ENCODE peak calls at places on chromosomes 16 and 17, in six cellular contexts. H is H1, J is IMR-90, T is trophoblast cell, C is mesenchymal stem cell, V is H9. G is an unnamed sample.

GRCh38 chr16:82133798-82134197 is 36.2 kb downstream of the MPHOSPH6 start:
- DNase-seq in J (no peak), T (no peak), C (no peak), H (no peak), V (no peak), G (no peak)

GRCh38 chr17:73189417-73190099 is 3.3 kb upstream of the COG1 start:
- DNase-seq in H (no peak), C (peak), V (peak), T (peak), J (peak), G (peak)

GRCh38 chr16:81626181-81626674 is 152.9 kb upstream of the PLCG2 start:
- DNase-seq in T (no peak), H (no peak), C (no peak), J (peak), V (no peak), G (no peak)

GRCh38 chr17:6070280-6070894 is at the start of gene WSCD1:
- DNase-seq in H (peak), C (peak), V (no peak), T (peak), J (no peak), G (no peak)

GRCh38 chr17:2716649-2717048 is 5.1 kb upstream of the CLUH start:
- DNase-seq in J (no peak), V (no peak), T (no peak), C (no peak), H (no peak), G (no peak)

GRCh38 chr16:25024900-25025299 is 9.7 kb upstream of the ARHGAP17 start:
- DNase-seq in H (no peak), T (no peak), C (no peak), J (no peak), V (no peak), G (no peak)

GRCh38 chr17:64572682-64573154 is 65.9 kb downstream of the CEP95 start:
- DNase-seq in V (no peak), H (no peak), J (peak), C (peak), T (peak), G (no peak)

GRCh38 chr17:41777157-41777578 is 9.3 kb downstream of the JUP start:
- DNase-seq in J (no peak), H (peak), T (peak), V (peak), C (no peak), G (no peak)

GRCh38 chr16:2194852-2195315 is 1.5 kb downstream of the CASKIN1 start:
- DNase-seq in T (peak), J (peak), V (peak), H (peak), C (peak), G (no peak)

GRCh38 chr17:63932008-63932561 is at the start of gene CD79B:
- DNase-seq in C (no peak), T (no peak), J (no peak), H (peak), V (no peak), G (no peak)

GRCh38 chr17:75191584-75191983 is 8.8 kb upstream of the SUMO2 start:
- DNase-seq in V (no peak), C (peak), H (no peak), T (no peak), J (peak), G (no peak)

GRCh38 chr17:3896108-3897099 is 3.6 kb upstream of the CAMKK1 start:
- DNase-seq in J (no peak), C (no peak), H (no peak), T (no peak), V (no peak), G (no peak)

GRCh38 chr17:79326814-79327213 is 252.2 kb downstream of the ENGASE start:
- DNase-seq in J (no peak), T (no peak), H (no peak), C (no peak), V (no peak), G (no peak)

GRCh38 chr17:79323556-79323955 is 248.9 kb downstream of the ENGASE start:
- DNase-seq in V (no peak), H (no peak), T (no peak), J (no peak), C (no peak), G (no peak)

GRCh38 chr17:79322216-79323123 is 247.8 kb downstream of the ENGASE start:
- DNase-seq in T (no peak), C (no peak), H (no peak), J (no peak), V (no peak), G (no peak)

GRCh38 chr17:79324219-79324618 is 249.6 kb downstream of the ENGASE start:
- DNase-seq in C (no peak), V (no peak), J (no peak), T (no peak), H (no peak), G (no peak)

GRCh38 chr17:79325707-79326106 is 251.1 kb downstream of the ENGASE start:
- DNase-seq in J (no peak), H (peak), T (peak), C (no peak), V (peak), G (peak)
- H3K14ac ChIP-seq in J (no peak), H (no peak), T (no peak), C (no peak), V (no peak), G (no peak)

GRCh38 chr17:40344321-40345160 is 20.0 kb downstream of the GJD3 start:
- DNase-seq in H (peak), J (no peak), T (no peak), V (no peak), C (no peak), G (no peak)
- H2BK5ac ChIP-seq in H (peak), J (peak), T (peak), V (no peak), C (peak), G (peak)

DNA sequence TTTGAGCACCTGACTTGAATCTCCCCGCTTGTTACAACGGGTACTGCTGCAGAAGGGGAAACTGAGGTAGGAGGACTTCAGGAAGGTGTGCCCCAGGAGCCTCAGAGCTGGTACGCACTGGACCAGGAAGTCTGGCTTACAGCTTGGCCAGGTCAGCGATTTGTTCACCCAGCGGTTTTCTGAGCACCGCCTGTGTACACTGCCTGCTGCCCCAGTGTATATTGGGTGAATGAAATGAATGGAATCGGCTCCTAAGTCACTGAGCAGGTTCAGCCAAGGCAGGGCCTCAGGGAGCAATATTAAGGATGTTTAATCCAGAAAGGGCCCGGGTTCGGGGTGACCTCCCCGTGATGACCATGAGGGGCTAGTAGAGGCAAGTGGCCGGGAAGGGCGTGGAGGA is 164.0 kb upstream of the CIBAR2 start:
- DNase-seq in J (no peak), C (no peak), V (no peak), H (no peak), T (no peak), G (no peak)
- H3K14ac ChIP-seq in J (no peak), C (no peak), V (no peak), H (no peak), T (no peak), G (no peak)

GRCh38 chr17:36936455-36936934 is 780 bp upstream of the LHX1 start:
- DNase-seq in H (peak), T (peak), J (no peak), V (peak), C (no peak), G (no peak)
- H2BK5ac ChIP-seq in H (no peak), T (no peak), J (no peak), V (no peak), C (no peak), G (no peak)

DNA sequence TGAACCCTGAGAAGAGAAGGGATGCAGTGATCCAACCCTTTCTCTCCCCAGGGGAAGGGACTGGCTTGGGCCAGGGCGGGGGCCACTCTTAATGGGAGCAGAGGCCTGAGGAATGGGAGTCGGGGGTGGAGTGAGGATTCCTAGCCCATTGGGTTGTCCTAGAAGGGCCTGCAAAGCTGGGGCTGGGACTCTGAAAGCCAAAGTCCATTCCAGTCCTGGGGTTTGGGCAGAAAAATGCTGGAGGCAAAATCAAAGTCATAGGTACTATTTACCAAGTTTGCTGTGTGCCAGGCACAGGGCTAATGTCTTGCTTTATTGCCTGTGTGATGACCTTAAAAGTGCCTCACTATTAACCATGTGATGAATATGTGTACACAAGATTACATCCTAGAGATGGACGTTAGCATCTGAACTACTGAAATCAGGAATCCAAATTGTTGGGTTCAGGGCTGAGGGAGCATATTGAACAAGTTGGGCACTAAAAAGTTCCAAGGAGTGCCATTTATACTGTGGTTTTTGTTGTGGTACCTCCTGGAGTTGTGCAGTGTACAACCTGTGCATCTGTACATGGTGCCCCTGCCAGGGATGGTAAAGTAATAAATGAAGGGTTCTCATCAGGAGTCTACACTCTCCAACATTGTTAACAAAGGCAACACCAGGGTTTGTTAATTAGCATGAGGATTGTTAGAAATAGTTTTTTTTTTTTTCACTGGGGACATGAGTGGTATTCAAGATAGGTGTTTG is 84.4 kb upstream of the NKD1 start:
- DNase-seq in V (no peak), H (peak), J (no peak), C (no peak), T (no peak), G (no peak)
- H3K14ac ChIP-seq in V (no peak), H (no peak), J (no peak), C (no peak), T (no peak), G (no peak)